ENCODE peak calls at places on chromosomes 7 and 10, in six cellular contexts. M, G, Q, J, F and D are unnamed samples.

GRCh38 chr7:134546903-134547737 is 1.8 kb upstream of the AKR1B15 start:
- DNase-seq in M (peak; percentile 35), G (peak; percentile 94), Q (peak; percentile 69), J (peak; percentile 83), F (peak; percentile 79), D (peak; percentile 83)

GRCh38 chr7:137636376-137636775 is 210.4 kb downstream of the DGKI start:
- DNase-seq in M (no peak), G (no peak), Q (no peak), J (no peak), F (no peak), D (no peak)

GRCh38 chr7:30659312-30659711 is 22.9 kb downstream of the CRHR2 start:
- DNase-seq in M (no peak), G (no peak), Q (no peak), J (no peak), F (no peak), D (no peak)

GRCh38 chr7:44279731-44280505 is 45.5 kb downstream of the CAMK2B start:
- DNase-seq in M (no peak), G (no peak), Q (no peak), J (peak; percentile 4), F (no peak), D (peak; percentile 52)

GRCh38 chr7:149225106-149225505 is 14.3 kb upstream of the ZNF212 start:
- DNase-seq in M (no peak), G (no peak), Q (no peak), J (no peak), F (no peak), D (peak; percentile 65)

GRCh38 chr7:123961731-123962130 is 36.7 kb downstream of the SPAM1 start:
- DNase-seq in M (no peak), G (no peak), Q (no peak), J (no peak), F (no peak), D (no peak)

GRCh38 chr10:118543714-118544400 is 51.6 kb downstream of the PRLHR start:
- DNase-seq in M (peak; percentile 46), G (peak; percentile 83), Q (peak; percentile 42), J (peak; percentile 41), F (peak; percentile 11), D (no peak)

GRCh38 chr10:43055991-43056567 is 20.8 kb upstream of the RET start:
- DNase-seq in M (no peak), G (no peak), Q (no peak), J (peak; percentile 1), F (no peak), D (peak; percentile 41)

GRCh38 chr10:97451605-97452004 is 5.6 kb downstream of the ZDHHC16 start:
- DNase-seq in M (no peak), G (no peak), Q (no peak), J (no peak), F (no peak), D (no peak)
- TF ChIP-seq POLR2AphosphoS5 in M (no peak), G (no peak), Q (no peak), J (no peak), F (no peak), D (no peak)

GRCh38 chr7:139536158-139536557 is 12.7 kb downstream of the CLEC2L start:
- DNase-seq in M (no peak), G (no peak), Q (no peak), J (no peak), F (no peak), D (no peak)
- H3K27ac ChIP-seq in M (no peak overlapping the region), G (no peak overlapping the region), Q (no peak overlapping the region), J (no peak overlapping the region), F (no peak overlapping the region), D (no peak overlapping the region)

GRCh38 chr10:17001961-17002749 is 127.5 kb downstream of the CUBN start:
- DNase-seq in M (peak; percentile 25), G (no peak), Q (no peak), J (peak; percentile 33), F (peak; percentile 35), D (no peak)
- TF ChIP-seq POLR2AphosphoS5 in M (no peak), G (no peak), Q (no peak), J (peak; percentile 61), F (no peak), D (peak; percentile 23)

GRCh38 chr10:60534791-60535389 is 145.2 kb upstream of the ANK3 start:
- DNase-seq in M (no peak), G (no peak), Q (no peak), J (no peak), F (no peak), D (no peak)
- H3K27ac ChIP-seq in M (no peak overlapping the region), G (no peak overlapping the region), Q (peak overlapping the region; percentile 32), J (no peak overlapping the region), F (no peak overlapping the region), D (no peak overlapping the region)

GRCh38 chr7:92832623-92833023 is 3.8 kb downstream of the CDK6 start:
- DNase-seq in M (no peak), G (no peak), Q (no peak), J (no peak), F (no peak), D (no peak)

GRCh38 chr7:92834661-92835139 is 1.7 kb downstream of the CDK6 start:
- DNase-seq in M (peak; percentile 10), G (peak; percentile 75), Q (no peak), J (peak; percentile 40), F (peak; percentile 28), D (no peak)

GRCh38 chr7:92835140-92835850 is 1.1 kb downstream of the CDK6 start:
- DNase-seq in M (peak; percentile 47), G (peak; percentile 93), Q (no peak), J (peak; percentile 75), F (peak; percentile 81), D (peak; percentile 92)

GRCh38 chr7:92833024-92833765 is 3.2 kb downstream of the CDK6 start:
- DNase-seq in M (peak; percentile 92), G (peak; percentile 94), Q (peak; percentile 82), J (peak; percentile 93), F (peak; percentile 78), D (peak; percentile 98)

GRCh38 chr7:92833766-92834605 is 2.4 kb downstream of the CDK6 start:
- DNase-seq in M (peak; percentile 81), G (peak; percentile 67), Q (no peak), J (peak; percentile 88), F (peak; percentile 85), D (peak; percentile 94)
- TF ChIP-seq POLR2AphosphoS5 in M (peak; percentile 61), G (no peak), Q (no peak), J (peak; percentile 76), F (peak; percentile 48), D (peak; percentile 87)

GRCh38 chr10:75233444-75234016 is 2.2 kb downstream of the COMTD1 start:
- DNase-seq in M (no peak), G (no peak), Q (no peak), J (no peak), F (no peak), D (peak; percentile 84)

GRCh38 chr10:75235375-75236177 is at the start of gene COMTD1:
- DNase-seq in M (peak; percentile 95), G (peak; percentile 96), Q (peak; percentile 73), J (peak; percentile 97), F (peak; percentile 83), D (peak; percentile 100)

GRCh38 chr10:75236178-75236825 is 545 bp upstream of the COMTD1 start:
- DNase-seq in M (no peak), G (no peak), Q (no peak), J (no peak), F (no peak), D (no peak)

GRCh38 chr10:75234683-75235374 is 928 bp downstream of the COMTD1 start:
- DNase-seq in M (no peak), G (peak; percentile 73), Q (no peak), J (peak; percentile 69), F (no peak), D (peak; percentile 95)

DNA sequence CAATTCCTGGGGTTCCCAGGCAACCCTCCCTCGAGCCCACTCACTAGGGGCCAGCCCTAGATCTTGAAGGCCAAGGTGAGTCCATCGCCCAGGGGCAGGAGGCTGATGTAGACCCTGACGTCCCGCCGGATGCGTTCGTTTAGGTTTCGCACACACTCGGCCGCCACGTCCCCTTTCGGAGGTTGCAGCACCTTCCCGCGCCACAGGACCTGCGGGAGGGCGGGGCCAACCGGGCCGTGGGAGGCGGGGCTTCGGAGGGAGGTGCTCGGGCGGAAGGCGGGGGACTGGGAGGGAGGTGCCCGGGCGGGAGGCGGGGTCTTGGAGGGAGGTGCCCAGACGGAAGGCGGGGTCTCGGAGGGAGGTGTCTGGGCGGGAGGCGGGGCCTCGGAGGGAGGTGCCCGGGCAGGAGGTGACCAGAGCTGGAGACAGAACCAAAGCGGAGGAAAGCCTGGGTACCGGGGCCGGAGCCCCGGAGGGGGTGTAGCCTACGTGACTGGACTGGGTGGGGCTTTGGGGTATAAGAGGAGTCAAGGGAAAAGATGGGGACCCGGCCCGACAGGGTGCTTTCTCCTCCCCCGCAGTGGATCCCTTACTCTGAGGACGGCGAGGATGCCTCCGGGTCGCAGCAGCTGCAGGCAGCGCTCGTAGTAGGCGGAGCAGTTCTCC is 1.6 kb downstream of the COMTD1 start:
- DNase-seq in M (peak; percentile 97), G (peak; percentile 98), Q (no peak), J (peak; percentile 99), F (peak; percentile 82), D (peak; percentile 100)
- H3K27ac ChIP-seq in M (peak overlapping the region; percentile 79), G (peak overlapping the region; percentile 95), Q (peak overlapping the region; percentile 89), J (peak overlapping the region; percentile 92), F (no peak overlapping the region), D (peak overlapping the region; percentile 73)

GRCh38 chr10:34102917-34103506 is 712.1 kb downstream of the PARD3 start:
- DNase-seq in M (no peak), G (no peak), Q (no peak), J (no peak), F (no peak), D (no peak)
- TF ChIP-seq POLR2AphosphoS5 in M (peak; percentile 51), G (no peak), Q (no peak), J (peak; percentile 83), F (no peak), D (no peak)

DNA sequence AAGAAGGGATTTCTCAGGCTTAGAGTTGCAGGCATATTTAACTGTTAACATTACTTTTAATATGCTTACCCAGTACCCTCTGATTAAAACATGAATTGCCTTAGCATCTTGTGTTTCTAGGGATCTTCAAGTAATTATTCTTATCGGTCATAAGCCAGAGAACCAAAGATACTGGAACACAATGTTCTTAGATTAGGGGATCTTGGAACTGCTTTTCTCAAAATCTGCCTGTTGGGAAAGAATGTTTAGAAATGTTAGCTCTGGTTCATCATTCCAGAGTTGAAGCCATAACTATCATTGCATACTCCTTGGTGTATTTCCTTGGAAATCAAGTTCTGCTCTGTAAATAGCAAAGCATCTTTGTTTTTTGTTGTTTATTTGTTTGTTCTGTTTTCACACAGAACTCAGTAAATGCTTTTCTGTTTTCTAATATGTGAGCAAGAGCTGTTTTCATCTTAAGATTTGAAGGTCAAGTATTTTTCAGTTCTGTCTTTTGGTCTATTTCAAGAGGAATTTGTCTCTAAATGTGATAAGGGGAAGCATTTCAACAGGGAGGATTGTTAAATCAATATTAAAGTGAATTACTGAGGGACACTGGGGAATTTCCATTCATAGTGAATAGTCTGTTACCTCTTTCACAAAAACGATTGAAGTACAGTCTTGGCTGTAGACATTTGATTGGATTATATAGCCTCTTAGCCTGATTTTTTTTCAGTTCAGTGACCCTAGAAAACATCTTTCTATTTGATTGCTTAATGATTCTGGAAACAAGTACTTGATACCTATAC is 103.2 kb upstream of the CYP26C1 start:
- DNase-seq in M (no peak), G (no peak), Q (no peak), J (no peak), F (no peak), D (no peak)
- H3K27ac ChIP-seq in M (no peak overlapping the region), G (no peak overlapping the region), Q (no peak overlapping the region), J (no peak overlapping the region), F (no peak overlapping the region), D (no peak overlapping the region)

DNA sequence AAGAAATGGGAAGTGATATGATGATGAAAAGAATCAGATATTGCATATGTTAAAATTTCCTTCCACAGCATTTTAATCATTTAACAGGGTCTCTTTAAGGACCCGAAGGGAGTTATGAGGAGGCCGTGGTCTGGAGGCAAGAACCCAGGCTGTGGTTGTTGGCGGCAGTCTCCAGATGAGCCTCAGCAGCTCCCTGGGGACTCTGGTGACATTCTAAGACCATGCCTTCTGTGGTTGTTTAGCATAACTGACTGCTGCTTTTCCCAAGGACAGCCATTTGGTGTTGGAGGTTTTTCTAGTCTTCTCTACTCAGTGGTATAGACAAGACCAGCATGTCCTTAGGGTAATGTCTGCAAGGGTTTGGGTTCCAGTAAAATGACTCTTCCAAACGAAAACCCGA is 182.9 kb downstream of the TAX1BP1 start:
- DNase-seq in M (no peak), G (no peak), Q (no peak), J (no peak), F (no peak), D (no peak)
- TF ChIP-seq POLR2AphosphoS5 in M (no peak), G (no peak), Q (no peak), J (no peak), F (no peak), D (no peak)